ENCODE peak calls at places on chromosomes 2 and 18, in ten cellular contexts. One of them, this sample, is unnamed.
A peak's percentile ranks its signal among the peaks of the same experiment; 100 is the strongest.

GRCh38 chr2:46615555-46616487 is 136.5 kb downstream of the TMEM247 start:
- DNase-seq in SK-N-SH: no peak
- DNase-seq in OCI-LY7: peak; percentile 50
- DNase-seq in progenitor cell of endocrine pancreas: no peak
- DNase-seq in T follicular helper cell: no peak
- DNase-seq in HCT116: no peak
- DNase-seq in MV-4-11: peak; percentile 27
- DNase-seq in EL: peak; percentile 29
- DNase-seq in NCI-H2171 treated with DMSO at 0.1 percent for 48 hours: peak; percentile 23
- DNase-seq in BJ: no peak
- DNase-seq in this sample: no peak

GRCh38 chr18:38077219-38077618 is 511.6 kb upstream of the CELF4 start:
- DNase-seq in SK-N-SH: no peak
- DNase-seq in OCI-LY7: no peak
- DNase-seq in progenitor cell of endocrine pancreas: no peak
- DNase-seq in T follicular helper cell: no peak
- DNase-seq in HCT116: no peak
- DNase-seq in MV-4-11: peak; percentile 56
- DNase-seq in EL: no peak
- DNase-seq in NCI-H2171 treated with DMSO at 0.1 percent for 48 hours: no peak
- DNase-seq in BJ: no peak
- DNase-seq in this sample: no peak

GRCh38 chr2:8511868-8512612 is 169.8 kb upstream of the ID2 start:
- DNase-seq in SK-N-SH: no peak
- DNase-seq in OCI-LY7: no peak
- DNase-seq in progenitor cell of endocrine pancreas: no peak
- DNase-seq in T follicular helper cell: no peak
- DNase-seq in HCT116: no peak
- DNase-seq in MV-4-11: peak; percentile 70
- DNase-seq in EL: peak; percentile 28
- DNase-seq in NCI-H2171 treated with DMSO at 0.1 percent for 48 hours: no peak
- DNase-seq in BJ: peak; percentile 13
- DNase-seq in this sample: no peak

GRCh38 chr2:209790066-209790728 is 18.6 kb downstream of the UNC80 start:
- DNase-seq in SK-N-SH: no peak
- DNase-seq in OCI-LY7: no peak
- DNase-seq in progenitor cell of endocrine pancreas: no peak
- DNase-seq in T follicular helper cell: no peak
- DNase-seq in HCT116: no peak
- DNase-seq in MV-4-11: peak; percentile 29
- DNase-seq in EL: peak; percentile 25
- DNase-seq in NCI-H2171 treated with DMSO at 0.1 percent for 48 hours: no peak
- DNase-seq in BJ: no peak
- DNase-seq in this sample: no peak

GRCh38 chr2:1572638-1573037 is 159.4 kb downstream of the TPO start:
- DNase-seq in SK-N-SH: no peak
- DNase-seq in OCI-LY7: no peak
- DNase-seq in progenitor cell of endocrine pancreas: no peak
- DNase-seq in T follicular helper cell: no peak
- DNase-seq in HCT116: no peak
- DNase-seq in MV-4-11: no peak
- DNase-seq in EL: peak; percentile 57
- DNase-seq in NCI-H2171 treated with DMSO at 0.1 percent for 48 hours: no peak
- DNase-seq in BJ: peak; percentile 14
- DNase-seq in this sample: no peak

GRCh38 chr18:58572181-58572580 is 56.7 kb downstream of the ALPK2 start:
- DNase-seq in SK-N-SH: no peak
- DNase-seq in OCI-LY7: no peak
- DNase-seq in progenitor cell of endocrine pancreas: no peak
- DNase-seq in T follicular helper cell: no peak
- DNase-seq in HCT116: no peak
- DNase-seq in MV-4-11: no peak
- DNase-seq in EL: peak; percentile 98
- DNase-seq in NCI-H2171 treated with DMSO at 0.1 percent for 48 hours: no peak
- DNase-seq in BJ: peak; percentile 95
- DNase-seq in this sample: no peak

GRCh38 chr2:36438454-36438977 is 82.9 kb downstream of the CRIM1 start:
- DNase-seq in SK-N-SH: peak; percentile 22
- DNase-seq in OCI-LY7: no peak
- DNase-seq in progenitor cell of endocrine pancreas: no peak
- DNase-seq in T follicular helper cell: no peak
- DNase-seq in HCT116: peak; percentile 43
- DNase-seq in MV-4-11: no peak
- DNase-seq in EL: peak; percentile 99
- DNase-seq in NCI-H2171 treated with DMSO at 0.1 percent for 48 hours: no peak
- DNase-seq in BJ: peak; percentile 93
- DNase-seq in this sample: no peak

GRCh38 chr18:7116001-7116831 is 1.4 kb downstream of the LAMA1 start:
- DNase-seq in SK-N-SH: peak; percentile 45
- DNase-seq in OCI-LY7: no peak
- DNase-seq in progenitor cell of endocrine pancreas: no peak
- DNase-seq in T follicular helper cell: no peak
- DNase-seq in HCT116: no peak
- DNase-seq in MV-4-11: no peak
- DNase-seq in EL: peak; percentile 37
- DNase-seq in NCI-H2171 treated with DMSO at 0.1 percent for 48 hours: peak; percentile 64
- DNase-seq in BJ: no peak
- DNase-seq in this sample: no peak

GRCh38 chr2:212940816-212941215 is 210.6 kb downstream of the IKZF2 start:
- DNase-seq in SK-N-SH: no peak
- DNase-seq in OCI-LY7: no peak
- DNase-seq in progenitor cell of endocrine pancreas: no peak
- DNase-seq in T follicular helper cell: no peak
- DNase-seq in HCT116: peak; percentile 51
- DNase-seq in MV-4-11: no peak
- DNase-seq in EL: no peak
- DNase-seq in NCI-H2171 treated with DMSO at 0.1 percent for 48 hours: peak; percentile 96
- DNase-seq in BJ: no peak
- DNase-seq in this sample: peak; percentile 76

GRCh38 chr2:42944744-42945415 is 152.5 kb upstream of the HAAO start:
- DNase-seq in SK-N-SH: peak; percentile 56
- DNase-seq in OCI-LY7: no peak
- DNase-seq in progenitor cell of endocrine pancreas: no peak
- DNase-seq in T follicular helper cell: no peak
- DNase-seq in HCT116: peak; percentile 15
- DNase-seq in MV-4-11: no peak
- DNase-seq in EL: peak; percentile 45
- DNase-seq in NCI-H2171 treated with DMSO at 0.1 percent for 48 hours: no peak
- DNase-seq in BJ: no peak
- DNase-seq in this sample: no peak

GRCh38 chr2:161596148-161596547 is 28.1 kb upstream of the SLC4A10 start:
- DNase-seq in SK-N-SH: no peak
- DNase-seq in OCI-LY7: no peak
- DNase-seq in progenitor cell of endocrine pancreas: no peak
- DNase-seq in T follicular helper cell: no peak
- DNase-seq in HCT116: no peak
- DNase-seq in MV-4-11: no peak
- DNase-seq in EL: no peak
- DNase-seq in NCI-H2171 treated with DMSO at 0.1 percent for 48 hours: no peak
- DNase-seq in BJ: no peak
- DNase-seq in this sample: no peak

GRCh38 chr18:3044931-3045698 is 32.2 kb upstream of the LPIN2 start:
- DNase-seq in SK-N-SH: no peak
- DNase-seq in OCI-LY7: no peak
- DNase-seq in progenitor cell of endocrine pancreas: no peak
- DNase-seq in T follicular helper cell: no peak
- DNase-seq in HCT116: no peak
- DNase-seq in MV-4-11: no peak
- DNase-seq in EL: no peak
- DNase-seq in NCI-H2171 treated with DMSO at 0.1 percent for 48 hours: peak; percentile 73
- DNase-seq in BJ: no peak
- DNase-seq in this sample: no peak

GRCh38 chr2:180698668-180699067 is 281.7 kb upstream of the UBE2E3 start:
- DNase-seq in SK-N-SH: no peak
- DNase-seq in OCI-LY7: no peak
- DNase-seq in progenitor cell of endocrine pancreas: no peak
- DNase-seq in T follicular helper cell: no peak
- DNase-seq in HCT116: no peak
- DNase-seq in MV-4-11: no peak
- DNase-seq in EL: no peak
- DNase-seq in NCI-H2171 treated with DMSO at 0.1 percent for 48 hours: no peak
- DNase-seq in BJ: no peak
- DNase-seq in this sample: no peak

GRCh38 chr2:232984451-232985207 is 28.4 kb downstream of the NGEF start:
- DNase-seq in SK-N-SH: no peak
- DNase-seq in OCI-LY7: no peak
- DNase-seq in progenitor cell of endocrine pancreas: no peak
- DNase-seq in T follicular helper cell: no peak
- DNase-seq in HCT116: no peak
- DNase-seq in MV-4-11: peak; percentile 46
- DNase-seq in EL: no peak
- DNase-seq in NCI-H2171 treated with DMSO at 0.1 percent for 48 hours: no peak
- DNase-seq in BJ: no peak
- DNase-seq in this sample: no peak